ENCODE peak calls at places on chromosomes 13 and 19, in nine cellular contexts. C is stimulated activated CD4-positive, alpha-beta T cell treated with anti-CD3 and anti-CD28 coated beads, Interleukin-2, amount 100 ng/mL, for 48 hours; F is Peyer's patch; P is pancreas; G is ureter; O is fibroblast of lung; I is GM23338; M is EL; L is PC-3. Z is an unnamed sample.

GRCh38 chr19:53772943-53773342 is 51.2 kb downstream of the NLRP12 start:
- DNase-seq in C (peak; percentile 47), F (peak; percentile 69), P (no peak), G (peak; percentile 62), O (peak; percentile 56), I (peak; percentile 95), M (peak; percentile 61), L (peak; percentile 87), Z (peak; percentile 20)

GRCh38 chr19:29501816-29502580 is 23.8 kb upstream of the VSTM2B start:
- DNase-seq in C (no peak), F (no peak), P (peak; percentile 35), G (no peak), O (no peak), I (no peak), M (no peak), L (no peak), Z (no peak)

GRCh38 chr19:51783373-51783772 is 11.6 kb upstream of the FPR3 start:
- DNase-seq in C (no peak), F (no peak), P (no peak), G (no peak), O (no peak), I (peak; percentile 61), M (peak; percentile 19), L (peak; percentile 72), Z (no peak)

GRCh38 chr13:28568286-28568685 is 73.4 kb upstream of the FLT1 start:
- DNase-seq in C (no peak), F (peak; percentile 70), P (peak; percentile 86), G (peak; percentile 78), O (peak; percentile 43), I (no peak), M (peak; percentile 25), L (no peak), Z (no peak)

GRCh38 chr19:12092065-12092867 is 27.7 kb downstream of the ZNF844 start:
- DNase-seq in C (peak; percentile 61), F (peak; percentile 79), P (peak; percentile 90), G (peak; percentile 88), O (peak; percentile 88), I (peak; percentile 97), M (peak; percentile 94), L (peak; percentile 37), Z (peak; percentile 91)

GRCh38 chr13:57858376-57858775 is 226.8 kb downstream of the PCDH17 start:
- DNase-seq in C (no peak), F (no peak), P (no peak), G (no peak), O (no peak), I (no peak), M (no peak), L (no peak), Z (no peak)

GRCh38 chr19:17069249-17069648 is 6.0 kb downstream of the HAUS8 start:
- DNase-seq in C (no peak), F (no peak), P (no peak), G (no peak), O (no peak), I (peak; percentile 73), M (no peak), L (no peak), Z (no peak)

GRCh38 chr19:38073806-38074685 is 150.0 kb downstream of the DPF1 start:
- DNase-seq in C (no peak), F (no peak), P (no peak), G (no peak), O (peak; percentile 43), I (peak; percentile 81), M (no peak), L (no peak), Z (no peak)

GRCh38 chr19:12757544-12758274 is 6.1 kb downstream of the BEST2 start:
- DNase-seq in C (peak; percentile 71), F (peak; percentile 82), P (peak; percentile 88), G (no peak), O (peak; percentile 70), I (peak; percentile 91), M (peak; percentile 77), L (peak; percentile 90), Z (peak; percentile 81)

GRCh38 chr19:4337906-4338440 is 654 bp downstream of the STAP2 start:
- DNase-seq in C (no peak), F (peak; percentile 74), P (no peak), G (no peak), O (no peak), I (peak; percentile 51), M (peak; percentile 27), L (peak; percentile 15), Z (no peak)

GRCh38 chr13:44306401-44307192 is 67.0 kb upstream of the SERP2 start:
- DNase-seq in C (no peak), F (peak; percentile 55), P (no peak), G (peak; percentile 67), O (peak; percentile 98), I (peak; percentile 62), M (peak; percentile 94), L (peak; percentile 95), Z (no peak)

GRCh38 chr19:41785653-41786052 is 10.7 kb upstream of the CEACAM3 start:
- DNase-seq in C (peak; percentile 66), F (peak; percentile 87), P (peak; percentile 62), G (peak; percentile 66), O (peak; percentile 68), I (peak; percentile 93), M (peak; percentile 66), L (peak; percentile 83), Z (peak; percentile 86)

GRCh38 chr19:40144947-40145748 is 46.1 kb upstream of the MAP3K10 start:
- DNase-seq in C (no peak), F (no peak), P (no peak), G (no peak), O (no peak), I (peak; percentile 7), M (no peak), L (no peak), Z (no peak)

GRCh38 chr19:4115050-4115817 is 8.7 kb downstream of the MAP2K2 start:
- DNase-seq in C (no peak), F (peak; percentile 87), P (no peak), G (no peak), O (no peak), I (no peak), M (no peak), L (no peak), Z (peak; percentile 71)

GRCh38 chr19:45558399-45558878 is 26.2 kb downstream of the OPA3 start:
- DNase-seq in C (peak; percentile 48), F (peak; percentile 86), P (no peak), G (no peak), O (peak; percentile 50), I (peak; percentile 93), M (peak; percentile 33), L (peak; percentile 67), Z (peak; percentile 92)

GRCh38 chr19:28915737-28916460 is 297.1 kb downstream of the UQCRFS1 start:
- DNase-seq in C (no peak), F (no peak), P (no peak), G (no peak), O (no peak), I (no peak), M (no peak), L (no peak), Z (no peak)

GRCh38 chr19:8366961-8367326 is 3.0 kb downstream of the ANGPTL4 start:
- DNase-seq in C (no peak), F (peak; percentile 55), P (peak; percentile 63), G (no peak), O (peak; percentile 83), I (no peak), M (no peak), L (no peak), Z (no peak)

GRCh38 chr13:113051641-113052040 is 54.0 kb upstream of the F7 start:
- DNase-seq in C (no peak), F (no peak), P (peak; percentile 34), G (no peak), O (no peak), I (no peak), M (no peak), L (no peak), Z (no peak)

GRCh38 chr19:20078696-20079095 is 896 bp downstream of the ZNF90 start:
- DNase-seq in C (no peak), F (peak; percentile 49), P (peak; percentile 60), G (peak; percentile 49), O (peak; percentile 75), I (peak; percentile 55), M (peak; percentile 66), L (no peak), Z (peak; percentile 12)

GRCh38 chr13:73248711-73249580 is 190.1 kb downstream of the KLF5 start:
- DNase-seq in C (no peak), F (no peak), P (no peak), G (peak; percentile 50), O (peak; percentile 45), I (peak; percentile 18), M (no peak), L (peak; percentile 92), Z (no peak)

GRCh38 chr19:12527034-12527836 is 24.0 kb downstream of the ZNF564 start:
- DNase-seq in C (no peak), F (no peak), P (no peak), G (no peak), O (peak; percentile 56), I (peak; percentile 69), M (no peak), L (peak; percentile 19), Z (no peak)

GRCh38 chr13:48852911-48853310 is 122.8 kb upstream of the FNDC3A start:
- DNase-seq in C (no peak), F (no peak), P (no peak), G (no peak), O (no peak), I (no peak), M (no peak), L (no peak), Z (no peak)

GRCh38 chr13:84574851-84575250 is 692.6 kb upstream of the SLITRK1 start:
- DNase-seq in C (no peak), F (no peak), P (no peak), G (no peak), O (peak; percentile 24), I (no peak), M (peak; percentile 39), L (peak; percentile 36), Z (no peak)

GRCh38 chr13:71274923-71275593 is 591.9 kb downstream of the DACH1 start:
- DNase-seq in C (no peak), F (no peak), P (no peak), G (no peak), O (no peak), I (no peak), M (no peak), L (no peak), Z (no peak)

GRCh38 chr19:39406656-39407393 is at the start of gene ZFP36:
- DNase-seq in C (peak; percentile 84), F (peak; percentile 97), P (peak; percentile 99), G (peak; percentile 95), O (peak; percentile 93), I (peak; percentile 83), M (peak; percentile 86), L (peak; percentile 64), Z (peak; percentile 83)

GRCh38 chr13:72384186-72384823 is 343.1 kb downstream of the MZT1 start:
- DNase-seq in C (no peak), F (no peak), P (no peak), G (no peak), O (peak; percentile 6), I (peak; percentile 44), M (no peak), L (no peak), Z (no peak)

GRCh38 chr13:53138369-53139036 is 109.9 kb downstream of the OLFM4 start:
- DNase-seq in C (no peak), F (peak; percentile 48), P (no peak), G (no peak), O (peak; percentile 23), I (no peak), M (peak; percentile 63), L (no peak), Z (no peak)

GRCh38 chr19:32373614-32374295 is 28.3 kb downstream of the ZNF507 start:
- DNase-seq in C (no peak), F (peak; percentile 80), P (no peak), G (peak; percentile 72), O (peak; percentile 99), I (no peak), M (peak; percentile 98), L (peak; percentile 96), Z (no peak)

GRCh38 chr19:3055741-3056453 is 6.4 kb downstream of the TLE5 start:
- DNase-seq in C (no peak), F (no peak), P (peak; percentile 89), G (peak; percentile 91), O (no peak), I (peak; percentile 57), M (no peak), L (peak; percentile 81), Z (no peak)

GRCh38 chr19:6362351-6362801 is 1.0 kb downstream of the CLPP start:
- DNase-seq in C (peak; percentile 10), F (peak; percentile 61), P (no peak), G (no peak), O (peak; percentile 7), I (no peak), M (peak; percentile 48), L (no peak), Z (no peak)

GRCh38 chr13:25662516-25662915 is 290.7 kb downstream of the ATP8A2 start:
- DNase-seq in C (no peak), F (no peak), P (no peak), G (no peak), O (no peak), I (no peak), M (no peak), L (no peak), Z (no peak)

Z was measured in germinal center.